ENCODE peak calls at places on chromosomes 16 and 17, in eight cellular contexts. One of them, this sample, is unnamed.

GRCh38 chr17:61749823-61750404 is 113.4 kb downstream of the BRIP1 start:
- DNase-seq in neural progenitor cell: no peak
- DNase-seq in GM23338: no peak
- DNase-seq in heart left ventricle: no peak
- DNase-seq in stimulated activated CD4-positive, alpha-beta T cell treated with anti-CD3 and anti-CD28 coated beads, Interleukin-2, amount 100 ng/mL, for 24 hours: no peak
- DNase-seq in cerebellar cortex: no peak
- DNase-seq in GM23248: no peak
- DNase-seq in LoVo: no peak
- DNase-seq in this sample: no peak

GRCh38 chr16:4931381-4931780 is 5.6 kb downstream of the PPL start:
- DNase-seq in cerebellar cortex: no peak
- DNase-seq in heart left ventricle: no peak
- DNase-seq in neural progenitor cell: no peak
- DNase-seq in GM23338: no peak
- DNase-seq in LoVo: no peak
- DNase-seq in GM23248: no peak
- DNase-seq in stimulated activated CD4-positive, alpha-beta T cell treated with anti-CD3 and anti-CD28 coated beads, Interleukin-2, amount 100 ng/mL, for 24 hours: no peak
- DNase-seq in this sample: no peak

GRCh38 chr16:73569266-73569665 is 521.3 kb upstream of the ZFHX3 start:
- DNase-seq in cerebellar cortex: no peak
- DNase-seq in GM23248: no peak
- DNase-seq in neural progenitor cell: no peak
- DNase-seq in GM23338: no peak
- DNase-seq in heart left ventricle: no peak
- DNase-seq in LoVo: no peak
- DNase-seq in stimulated activated CD4-positive, alpha-beta T cell treated with anti-CD3 and anti-CD28 coated beads, Interleukin-2, amount 100 ng/mL, for 24 hours: no peak
- DNase-seq in this sample: no peak

GRCh38 chr17:45273551-45273957 is 11.7 kb upstream of the SPATA32 start:
- DNase-seq in neural progenitor cell: no peak
- DNase-seq in stimulated activated CD4-positive, alpha-beta T cell treated with anti-CD3 and anti-CD28 coated beads, Interleukin-2, amount 100 ng/mL, for 24 hours: no peak
- DNase-seq in cerebellar cortex: no peak
- DNase-seq in GM23248: peak
- DNase-seq in heart left ventricle: no peak
- DNase-seq in LoVo: no peak
- DNase-seq in GM23338: no peak
- DNase-seq in this sample: no peak

GRCh38 chr17:43597624-43598358 is 51.7 kb upstream of the ETV4 start:
- DNase-seq in GM23248: no peak
- DNase-seq in LoVo: no peak
- DNase-seq in neural progenitor cell: no peak
- DNase-seq in GM23338: no peak
- DNase-seq in heart left ventricle: no peak
- DNase-seq in stimulated activated CD4-positive, alpha-beta T cell treated with anti-CD3 and anti-CD28 coated beads, Interleukin-2, amount 100 ng/mL, for 24 hours: no peak
- DNase-seq in cerebellar cortex: peak
- DNase-seq in this sample: peak

GRCh38 chr17:4087911-4088693 is 54.7 kb downstream of the ZZEF1 start:
- DNase-seq in cerebellar cortex: no peak
- DNase-seq in stimulated activated CD4-positive, alpha-beta T cell treated with anti-CD3 and anti-CD28 coated beads, Interleukin-2, amount 100 ng/mL, for 24 hours: no peak
- DNase-seq in GM23338: no peak
- DNase-seq in neural progenitor cell: no peak
- DNase-seq in heart left ventricle: no peak
- DNase-seq in GM23248: peak
- DNase-seq in LoVo: no peak
- DNase-seq in this sample: no peak

GRCh38 chr17:79192503-79193500 is 118.2 kb downstream of the ENGASE start:
- DNase-seq in stimulated activated CD4-positive, alpha-beta T cell treated with anti-CD3 and anti-CD28 coated beads, Interleukin-2, amount 100 ng/mL, for 24 hours: peak
- DNase-seq in GM23338: peak
- DNase-seq in neural progenitor cell: peak
- DNase-seq in LoVo: peak
- DNase-seq in cerebellar cortex: no peak
- DNase-seq in heart left ventricle: peak
- DNase-seq in GM23248: peak
- DNase-seq in this sample: no peak

GRCh38 chr16:83624436-83625120 is 183.2 kb upstream of the HSBP1 start:
- DNase-seq in LoVo: no peak
- DNase-seq in GM23248: no peak
- DNase-seq in GM23338: peak
- DNase-seq in neural progenitor cell: no peak
- DNase-seq in cerebellar cortex: no peak
- DNase-seq in heart left ventricle: no peak
- DNase-seq in stimulated activated CD4-positive, alpha-beta T cell treated with anti-CD3 and anti-CD28 coated beads, Interleukin-2, amount 100 ng/mL, for 24 hours: no peak
- DNase-seq in this sample: no peak

GRCh38 chr16:8962393-8963009 is 1.2 kb downstream of the USP7 start:
- DNase-seq in heart left ventricle: no peak
- DNase-seq in cerebellar cortex: no peak
- DNase-seq in GM23338: peak
- DNase-seq in stimulated activated CD4-positive, alpha-beta T cell treated with anti-CD3 and anti-CD28 coated beads, Interleukin-2, amount 100 ng/mL, for 24 hours: peak
- DNase-seq in LoVo: no peak
- DNase-seq in GM23248: peak
- DNase-seq in neural progenitor cell: peak
- DNase-seq in this sample: no peak

GRCh38 chr16:70770968-70771552 is 29.9 kb downstream of the VAC14 start:
- DNase-seq in LoVo: peak
- DNase-seq in cerebellar cortex: peak
- DNase-seq in heart left ventricle: no peak
- DNase-seq in neural progenitor cell: peak
- DNase-seq in GM23338: peak
- DNase-seq in GM23248: peak
- DNase-seq in stimulated activated CD4-positive, alpha-beta T cell treated with anti-CD3 and anti-CD28 coated beads, Interleukin-2, amount 100 ng/mL, for 24 hours: peak
- DNase-seq in this sample: peak

GRCh38 chr16:80654094-80654862 is 113.5 kb downstream of the DYNLRB2 start:
- DNase-seq in GM23248: no peak
- DNase-seq in neural progenitor cell: no peak
- DNase-seq in GM23338: no peak
- DNase-seq in heart left ventricle: no peak
- DNase-seq in stimulated activated CD4-positive, alpha-beta T cell treated with anti-CD3 and anti-CD28 coated beads, Interleukin-2, amount 100 ng/mL, for 24 hours: no peak
- DNase-seq in LoVo: no peak
- DNase-seq in cerebellar cortex: no peak
- DNase-seq in this sample: no peak

GRCh38 chr17:60604686-60605334 is 4.8 kb downstream of the PPM1D start:
- DNase-seq in heart left ventricle: peak
- DNase-seq in cerebellar cortex: peak
- DNase-seq in neural progenitor cell: no peak
- DNase-seq in GM23248: peak
- DNase-seq in LoVo: peak
- DNase-seq in GM23338: no peak
- DNase-seq in stimulated activated CD4-positive, alpha-beta T cell treated with anti-CD3 and anti-CD28 coated beads, Interleukin-2, amount 100 ng/mL, for 24 hours: no peak
- DNase-seq in this sample: peak

GRCh38 chr17:77304746-77305473 is 164.1 kb downstream of the SEC14L1 start:
- DNase-seq in neural progenitor cell: no peak
- DNase-seq in stimulated activated CD4-positive, alpha-beta T cell treated with anti-CD3 and anti-CD28 coated beads, Interleukin-2, amount 100 ng/mL, for 24 hours: no peak
- DNase-seq in GM23338: no peak
- DNase-seq in GM23248: no peak
- DNase-seq in cerebellar cortex: no peak
- DNase-seq in LoVo: no peak
- DNase-seq in heart left ventricle: no peak
- DNase-seq in this sample: no peak

GRCh38 chr17:49694847-49695697 is 12.7 kb downstream of the SLC35B1 start:
- DNase-seq in cerebellar cortex: peak
- DNase-seq in heart left ventricle: peak
- DNase-seq in stimulated activated CD4-positive, alpha-beta T cell treated with anti-CD3 and anti-CD28 coated beads, Interleukin-2, amount 100 ng/mL, for 24 hours: peak
- DNase-seq in GM23338: peak
- DNase-seq in neural progenitor cell: peak
- DNase-seq in LoVo: peak
- DNase-seq in GM23248: peak
- DNase-seq in this sample: peak

GRCh38 chr17:65072577-65073178 is 16.1 kb upstream of the GNA13 start:
- DNase-seq in cerebellar cortex: no peak
- DNase-seq in stimulated activated CD4-positive, alpha-beta T cell treated with anti-CD3 and anti-CD28 coated beads, Interleukin-2, amount 100 ng/mL, for 24 hours: no peak
- DNase-seq in heart left ventricle: no peak
- DNase-seq in neural progenitor cell: no peak
- DNase-seq in LoVo: peak
- DNase-seq in GM23248: no peak
- DNase-seq in GM23338: no peak
- DNase-seq in this sample: no peak

GRCh38 chr17:6212766-6213165 is 142.6 kb downstream of the WSCD1 start:
- DNase-seq in LoVo: no peak
- DNase-seq in heart left ventricle: no peak
- DNase-seq in GM23248: no peak
- DNase-seq in stimulated activated CD4-positive, alpha-beta T cell treated with anti-CD3 and anti-CD28 coated beads, Interleukin-2, amount 100 ng/mL, for 24 hours: no peak
- DNase-seq in neural progenitor cell: no peak
- DNase-seq in GM23338: no peak
- DNase-seq in cerebellar cortex: peak
- DNase-seq in this sample: peak

GRCh38 chr17:42112552-42113176 is at the start of gene DHX58:
- DNase-seq in GM23338: peak
- DNase-seq in neural progenitor cell: no peak
- DNase-seq in GM23248: peak
- DNase-seq in cerebellar cortex: peak
- DNase-seq in stimulated activated CD4-positive, alpha-beta T cell treated with anti-CD3 and anti-CD28 coated beads, Interleukin-2, amount 100 ng/mL, for 24 hours: peak
- DNase-seq in heart left ventricle: peak
- DNase-seq in LoVo: peak
- DNase-seq in this sample: peak

GRCh38 chr17:55275894-55276804 is 11.4 kb downstream of the HLF start:
- DNase-seq in LoVo: no peak
- DNase-seq in heart left ventricle: no peak
- DNase-seq in GM23248: peak
- DNase-seq in cerebellar cortex: no peak
- DNase-seq in GM23338: peak
- DNase-seq in neural progenitor cell: no peak
- DNase-seq in stimulated activated CD4-positive, alpha-beta T cell treated with anti-CD3 and anti-CD28 coated beads, Interleukin-2, amount 100 ng/mL, for 24 hours: no peak
- DNase-seq in this sample: no peak

GRCh38 chr17:59093702-59094231 is 12.9 kb downstream of the TRIM37 start:
- DNase-seq in heart left ventricle: peak
- DNase-seq in neural progenitor cell: no peak
- DNase-seq in GM23338: no peak
- DNase-seq in LoVo: peak
- DNase-seq in GM23248: peak
- DNase-seq in cerebellar cortex: no peak
- DNase-seq in stimulated activated CD4-positive, alpha-beta T cell treated with anti-CD3 and anti-CD28 coated beads, Interleukin-2, amount 100 ng/mL, for 24 hours: no peak
- DNase-seq in this sample: no peak

GRCh38 chr17:78257810-78258322 is 26.4 kb downstream of the TMEM235 start:
- DNase-seq in cerebellar cortex: no peak
- DNase-seq in GM23248: no peak
- DNase-seq in GM23338: no peak
- DNase-seq in LoVo: no peak
- DNase-seq in stimulated activated CD4-positive, alpha-beta T cell treated with anti-CD3 and anti-CD28 coated beads, Interleukin-2, amount 100 ng/mL, for 24 hours: peak
- DNase-seq in heart left ventricle: no peak
- DNase-seq in neural progenitor cell: no peak
- DNase-seq in this sample: no peak

GRCh38 chr16:56547949-56548567 is 16.8 kb upstream of the MT4 start:
- DNase-seq in neural progenitor cell: no peak
- DNase-seq in LoVo: no peak
- DNase-seq in cerebellar cortex: no peak
- DNase-seq in GM23248: peak
- DNase-seq in heart left ventricle: no peak
- DNase-seq in stimulated activated CD4-positive, alpha-beta T cell treated with anti-CD3 and anti-CD28 coated beads, Interleukin-2, amount 100 ng/mL, for 24 hours: no peak
- DNase-seq in GM23338: no peak
- DNase-seq in this sample: no peak

GRCh38 chr17:81517339-81518112 is 4.9 kb upstream of the ACTG1 start:
- DNase-seq in GM23338: peak
- DNase-seq in cerebellar cortex: no peak
- DNase-seq in stimulated activated CD4-positive, alpha-beta T cell treated with anti-CD3 and anti-CD28 coated beads, Interleukin-2, amount 100 ng/mL, for 24 hours: no peak
- DNase-seq in GM23248: peak
- DNase-seq in neural progenitor cell: peak
- DNase-seq in heart left ventricle: peak
- DNase-seq in LoVo: no peak
- DNase-seq in this sample: no peak

GRCh38 chr17:43019418-43019817 is 2.8 kb downstream of the VAT1 start:
- DNase-seq in heart left ventricle: no peak
- DNase-seq in cerebellar cortex: no peak
- DNase-seq in GM23248: peak
- DNase-seq in GM23338: no peak
- DNase-seq in LoVo: no peak
- DNase-seq in stimulated activated CD4-positive, alpha-beta T cell treated with anti-CD3 and anti-CD28 coated beads, Interleukin-2, amount 100 ng/mL, for 24 hours: no peak
- DNase-seq in neural progenitor cell: no peak
- DNase-seq in this sample: no peak

GRCh38 chr16:3158498-3159314 is 23.9 kb downstream of the ZNF213 start:
- DNase-seq in stimulated activated CD4-positive, alpha-beta T cell treated with anti-CD3 and anti-CD28 coated beads, Interleukin-2, amount 100 ng/mL, for 24 hours: peak
- DNase-seq in LoVo: peak
- DNase-seq in GM23338: peak
- DNase-seq in heart left ventricle: peak
- DNase-seq in GM23248: peak
- DNase-seq in neural progenitor cell: peak
- DNase-seq in cerebellar cortex: peak
- DNase-seq in this sample: peak

GRCh38 chr17:78448356-78448993 is 70.0 kb downstream of the PGS1 start:
- DNase-seq in stimulated activated CD4-positive, alpha-beta T cell treated with anti-CD3 and anti-CD28 coated beads, Interleukin-2, amount 100 ng/mL, for 24 hours: no peak
- DNase-seq in LoVo: no peak
- DNase-seq in cerebellar cortex: no peak
- DNase-seq in GM23338: peak
- DNase-seq in neural progenitor cell: no peak
- DNase-seq in GM23248: no peak
- DNase-seq in heart left ventricle: no peak
- DNase-seq in this sample: no peak

GRCh38 chr17:42153919-42154491 is 784 bp downstream of the RAB5C start:
- DNase-seq in stimulated activated CD4-positive, alpha-beta T cell treated with anti-CD3 and anti-CD28 coated beads, Interleukin-2, amount 100 ng/mL, for 24 hours: no peak
- DNase-seq in heart left ventricle: no peak
- DNase-seq in neural progenitor cell: peak
- DNase-seq in cerebellar cortex: no peak
- DNase-seq in GM23248: peak
- DNase-seq in GM23338: peak
- DNase-seq in LoVo: peak
- DNase-seq in this sample: no peak